ENCODE peak calls at places on chromosomes 13 and 19, in six cellular contexts. Z is tibial nerve; C is iPS-NIHi11; L is EL; G is naive thymus-derived CD8-positive, alpha-beta T cell; Y is heart left ventricle. T is an unnamed sample.

GRCh38 chr13:21657538-21657937 is 13.3 kb upstream of the FGF9 start:
- DNase-seq in L (peak; percentile 73), Z (no peak), Y (no peak), G (no peak), C (no peak), T (peak; percentile 96)

GRCh38 chr13:61138857-61139256 is 276.8 kb downstream of the PCDH20 start:
- DNase-seq in G (no peak), L (no peak), Z (no peak), C (no peak), Y (no peak), T (no peak)

GRCh38 chr19:485583-486236 is 10.6 kb upstream of the MADCAM1 start:
- DNase-seq in Z (peak; percentile 53), Y (no peak), C (peak; percentile 37), G (no peak), L (peak; percentile 60), T (peak; percentile 37)

GRCh38 chr13:77345150-77345780 is 18.4 kb upstream of the MYCBP2 start:
- DNase-seq in C (no peak), G (no peak), Y (no peak), L (no peak), Z (no peak), T (no peak)

GRCh38 chr19:7515471-7516226 is at the start of gene ZNF358:
- DNase-seq in L (peak; percentile 67), Y (peak; percentile 91), G (no peak), C (peak; percentile 98), Z (peak; percentile 43), T (no peak)

GRCh38 chr19:40223135-40223822 is 3.2 kb downstream of the CCNP start:
- DNase-seq in C (peak; percentile 88), Z (no peak), Y (no peak), L (no peak), G (peak; percentile 37), T (peak; percentile 54)

GRCh38 chr13:72390909-72391308 is 336.5 kb downstream of the MZT1 start:
- DNase-seq in L (peak; percentile 2), Z (no peak), G (no peak), C (no peak), Y (no peak), T (peak; percentile 96)

GRCh38 chr13:113427562-113428468 is 25.5 kb downstream of the ADPRHL1 start:
- DNase-seq in C (no peak), Z (no peak), Y (no peak), G (no peak), L (no peak), T (peak; percentile 14)

GRCh38 chr13:45121421-45121820 is 1.1 kb downstream of the GTF2F2 start:
- DNase-seq in L (peak; percentile 31), G (no peak), Z (no peak), Y (no peak), C (no peak), T (peak; percentile 61)

GRCh38 chr13:50309872-50310594 is 294.8 kb downstream of the KCNRG start:
- DNase-seq in C (peak; percentile 11), L (no peak), Y (no peak), Z (no peak), G (no peak), T (no peak)

GRCh38 chr19:1768248-1768647 is 14.9 kb downstream of the ONECUT3 start:
- DNase-seq in G (no peak), L (peak; percentile 30), C (peak; percentile 82), Y (no peak), Z (no peak), T (no peak)

GRCh38 chr19:35822579-35822978 is 9.9 kb upstream of the PRODH2 start:
- DNase-seq in G (no peak), L (no peak), Z (no peak), C (no peak), Y (no peak), T (no peak)

GRCh38 chr19:52786078-52786463 is 520 bp downstream of the ZNF600 start:
- DNase-seq in L (peak; percentile 12), Y (peak; percentile 62), G (no peak), C (peak; percentile 12), Z (no peak), T (peak; percentile 28)

GRCh38 chr19:48837081-48837524 is 812 bp upstream of the HSD17B14 start:
- DNase-seq in L (peak; percentile 80), C (peak; percentile 96), Y (peak; percentile 89), Z (peak; percentile 62), G (peak; percentile 87), T (peak; percentile 65)

GRCh38 chr13:113151745-113152707 is 6.4 kb upstream of the PROZ start:
- DNase-seq in L (peak; percentile 27), C (no peak), Z (no peak), G (no peak), Y (no peak), T (no peak)

GRCh38 chr19:49453757-49454248 is 778 bp downstream of the ALDH16A1 start:
- DNase-seq in G (no peak), Y (no peak), C (no peak), Z (no peak), L (no peak), T (no peak)

GRCh38 chr13:45879666-45880065 is 28.1 kb upstream of the SIAH3 start:
- DNase-seq in Y (no peak), G (no peak), C (peak; percentile 52), Z (no peak), L (no peak), T (peak; percentile 46)

GRCh38 chr13:41050041-41050440 is 11.3 kb upstream of the WBP4 start:
- DNase-seq in C (no peak), G (no peak), L (no peak), Y (no peak), Z (no peak), T (peak; percentile 49)

GRCh38 chr19:45761714-45762113 is 7.3 kb downstream of the SIX5 start:
- DNase-seq in L (no peak), C (no peak), Y (peak; percentile 53), Z (no peak), G (no peak), T (no peak)

GRCh38 chr19:49355890-49356289 is 6.3 kb downstream of the TEAD2 start:
- DNase-seq in L (no peak), G (no peak), Y (no peak), C (no peak), Z (no peak), T (no peak)

GRCh38 chr13:49657241-49657641 is 28.9 kb downstream of the ARL11 start:
- DNase-seq in G (no peak), Y (no peak), Z (no peak), C (no peak), L (no peak), T (no peak)

GRCh38 chr13:28492527-28493367 is 2.2 kb downstream of the FLT1 start:
- DNase-seq in Y (no peak), L (peak; percentile 79), G (peak; percentile 77), Z (no peak), C (no peak), T (no peak)

GRCh38 chr13:49369876-49370275 is 74.0 kb downstream of the CAB39L start:
- DNase-seq in L (no peak), G (no peak), C (no peak), Z (no peak), Y (no peak), T (no peak)

GRCh38 chr13:26019881-26020535 is 31.8 kb downstream of the SHISA2 start:
- DNase-seq in L (peak; percentile 68), G (no peak), Y (no peak), Z (no peak), C (no peak), T (peak; percentile 84)

T was measured in epithelial cell of esophagus.